ENCODE peak calls at places on chromosomes 1 and 21, in six cellular contexts. I is fibroblast of mammary gland, R is mammary epithelial cell, B is kidney, U is cardiac fibroblast, C is heart left ventricle. G is an unnamed sample.

GRCh38 chr21:35020446-35020845 is 28.7 kb downstream of the RUNX1 start:
- DNase-seq in I (no peak), R (no peak), B (no peak), U (no peak), C (no peak), G (no peak)

GRCh38 chr1:27001570-27002360 is 8.3 kb downstream of the TRNP1 start:
- DNase-seq in I (peak), R (peak), B (no peak), U (peak), C (peak), G (no peak)

GRCh38 chr21:35208810-35209517 is 159.9 kb upstream of the RUNX1 start:
- DNase-seq in I (peak), R (peak), B (no peak), U (peak), C (no peak), G (no peak)

GRCh38 chr1:198291036-198291435 is 134.2 kb downstream of the NEK7 start:
- DNase-seq in I (no peak), R (no peak), B (no peak), U (no peak), C (no peak), G (no peak)

GRCh38 chr1:34378968-34379729 is 202.4 kb downstream of the C1orf94 start:
- DNase-seq in I (peak), R (no peak), B (no peak), U (no peak), C (no peak), G (no peak)

GRCh38 chr1:71083271-71083670 is 2.4 kb upstream of the ZRANB2 start:
- DNase-seq in I (no peak), R (no peak), B (no peak), U (peak), C (no peak), G (no peak)

GRCh38 chr1:229119161-229119560 is 151.8 kb upstream of the RAB4A start:
- DNase-seq in I (no peak), R (peak), B (peak), U (no peak), C (no peak), G (no peak)

GRCh38 chr1:184739070-184739469 is 15.6 kb downstream of the EDEM3 start:
- DNase-seq in I (no peak), R (no peak), B (no peak), U (no peak), C (no peak), G (no peak)

GRCh38 chr1:42732126-42732680 is 7.8 kb downstream of the CLDN19 start:
- DNase-seq in I (peak), R (no peak), B (no peak), U (peak), C (no peak), G (no peak)

GRCh38 chr1:68301538-68301937 is 69.2 kb upstream of the WLS start:
- DNase-seq in I (peak), R (peak), B (no peak), U (peak), C (no peak), G (peak)

GRCh38 chr1:207084241-207084640 is 4.4 kb upstream of the C4BPB start:
- DNase-seq in I (no peak), R (no peak), B (no peak), U (no peak), C (no peak), G (no peak)

GRCh38 chr1:224132901-224133300 is 19.0 kb downstream of the FBXO28 start:
- DNase-seq in I (peak), R (peak), B (no peak), U (no peak), C (no peak), G (no peak)

GRCh38 chr1:182588460-182589396 is at the start of gene RNASEL:
- DNase-seq in I (peak), R (peak), B (peak), U (peak), C (peak), G (no peak)

GRCh38 chr1:228943436-228943835 is 208.2 kb downstream of the RHOU start:
- DNase-seq in I (no peak), R (no peak), B (no peak), U (no peak), C (no peak), G (no peak)

GRCh38 chr1:13662498-13662897 is 37.5 kb upstream of the PRDM2 start:
- DNase-seq in I (peak), R (no peak), B (no peak), U (peak), C (no peak), G (no peak)

GRCh38 chr1:844472-845026 is 79.2 kb upstream of the SAMD11 start:
- DNase-seq in I (no peak), R (no peak), B (no peak), U (no peak), C (no peak), G (no peak)

GRCh38 chr1:47643506-47644215 is 205.8 kb downstream of the FOXD2 start:
- DNase-seq in I (no peak), R (no peak), B (no peak), U (no peak), C (no peak), G (no peak)

GRCh38 chr1:3679799-3680453 is 27.6 kb downstream of the TP73 start:
- DNase-seq in I (no peak), R (no peak), B (peak), U (no peak), C (peak), G (no peak)

GRCh38 chr1:11925938-11926292 is 312 bp downstream of the KIAA2013 start:
- DNase-seq in I (no peak), R (no peak), B (peak), U (no peak), C (peak), G (no peak)

GRCh38 chr1:236063919-236064673 is 794 bp downstream of the NID1 start:
- DNase-seq in I (peak), R (peak), B (peak), U (peak), C (peak), G (peak)

GRCh38 chr1:178653091-178653490 is 72.0 kb upstream of the RALGPS2 start:
- DNase-seq in I (peak), R (peak), B (no peak), U (no peak), C (no peak), G (no peak)

GRCh38 chr1:241817956-241818612 is 29.9 kb upstream of the EXO1 start:
- DNase-seq in I (no peak), R (no peak), B (no peak), U (no peak), C (no peak), G (no peak)

GRCh38 chr21:16241500-16241963 is 511.8 kb downstream of the USP25 start:
- DNase-seq in I (peak), R (no peak), B (no peak), U (peak), C (no peak), G (no peak)

GRCh38 chr1:33822396-33822795 is 41.5 kb upstream of the HMGB4 start:
- DNase-seq in I (no peak), R (no peak), B (no peak), U (no peak), C (no peak), G (no peak)

GRCh38 chr1:85228952-85229351 is 28.1 kb upstream of the SYDE2 start:
- DNase-seq in I (no peak), R (no peak), B (no peak), U (no peak), C (no peak), G (no peak)

GRCh38 chr1:202624781-202625108 is 85.5 kb downstream of the SYT2 start:
- DNase-seq in I (peak), R (no peak), B (no peak), U (no peak), C (no peak), G (no peak)

GRCh38 chr21:39388038-39388810 is 39.3 kb upstream of the HMGN1 start:
- DNase-seq in I (peak), R (peak), B (peak), U (peak), C (peak), G (peak)

GRCh38 chr21:39387461-39388037 is 38.7 kb upstream of the HMGN1 start:
- DNase-seq in I (peak), R (peak), B (peak), U (peak), C (peak), G (peak)

GRCh38 chr21:39386899-39387298 is 38.0 kb upstream of the HMGN1 start:
- DNase-seq in I (no peak), R (no peak), B (no peak), U (no peak), C (no peak), G (no peak)

GRCh38 chr21:39390212-39390765 is 41.4 kb upstream of the HMGN1 start:
- DNase-seq in I (no peak), R (no peak), B (no peak), U (no peak), C (no peak), G (no peak)

DNA sequence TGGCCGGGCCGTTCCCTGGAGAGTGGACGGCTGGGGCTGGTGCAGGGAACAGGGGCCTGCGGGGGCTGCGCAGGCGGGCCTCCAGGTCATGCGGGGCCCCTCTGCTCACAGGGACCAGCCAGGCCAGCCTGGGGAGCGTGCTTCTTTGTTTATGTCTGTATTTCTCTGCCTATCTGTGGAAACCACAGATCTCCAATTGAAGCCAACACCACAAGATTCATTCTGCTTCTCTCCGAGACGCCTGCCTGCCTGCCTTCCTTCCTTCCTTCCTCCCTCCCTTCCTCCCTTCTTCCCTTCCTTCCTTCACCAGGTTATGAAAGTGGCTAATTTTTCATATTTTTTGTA is 39.9 kb upstream of the HMGN1 start:
- DNase-seq in I (no peak), R (no peak), B (no peak), U (no peak), C (no peak), G (no peak)
- TF ChIP-seq CTCF in I (no peak), R (no peak), B (no peak), U (no peak), C (no peak), G (no peak)

GRCh38 chr1:155077758-155078495 is 710 bp upstream of the EFNA3 start:
- DNase-seq in I (peak), R (peak), B (peak), U (no peak), C (no peak), G (no peak)
- H3K4me3 ChIP-seq in I (no peak), R (no peak), B (no peak), U (no peak), C (no peak), G (no peak)

DNA sequence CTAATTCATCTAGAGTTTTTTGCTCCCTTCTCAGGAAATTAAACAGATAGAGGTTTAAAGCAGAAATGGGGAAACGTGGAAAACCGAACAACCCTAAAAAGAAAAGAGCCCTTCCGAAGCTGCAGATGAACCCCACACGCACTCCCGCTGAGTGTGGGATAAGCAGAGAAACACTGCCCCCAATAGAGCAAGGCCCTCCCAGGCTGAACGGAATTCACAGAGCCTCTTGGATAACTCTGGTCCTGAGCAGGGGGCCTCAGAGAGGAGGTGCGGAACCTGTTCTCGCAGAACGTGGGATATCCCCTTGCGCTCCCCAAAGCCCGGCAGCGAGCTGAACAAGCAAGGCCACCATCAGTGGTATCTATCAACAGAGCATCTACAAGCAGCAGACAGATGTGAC is 44.9 kb downstream of the SSBP3 start:
- DNase-seq in I (no peak), R (no peak), B (no peak), U (no peak), C (no peak), G (no peak)
- TF ChIP-seq CTCF in I (peak), R (no peak), B (peak), U (peak), C (no peak), G (no peak)

GRCh38 chr21:42684109-42684916 is 30.9 kb downstream of the PDE9A start:
- DNase-seq in I (peak), R (no peak), B (no peak), U (peak), C (peak), G (no peak)
- H3K4me3 ChIP-seq in I (peak), R (no peak), B (no peak), U (no peak), C (no peak), G (no peak)

GRCh38 chr1:208654241-208654640 is 410.1 kb upstream of the PLXNA2 start:
- DNase-seq in I (peak), R (peak), B (no peak), U (peak), C (no peak), G (peak)
- TF ChIP-seq CTCF in I (peak), R (peak), B (no peak), U (peak), C (no peak), G (peak)

GRCh38 chr1:156434976-156435550 is 65.5 kb downstream of the MEF2D start:
- DNase-seq in I (no peak), R (no peak), B (no peak), U (no peak), C (no peak), G (no peak)

GRCh38 chr1:156437054-156437453 is 63.5 kb downstream of the MEF2D start:
- DNase-seq in I (no peak), R (no peak), B (no peak), U (no peak), C (no peak), G (no peak)

GRCh38 chr1:156437465-156437864 is 63.1 kb downstream of the MEF2D start:
- DNase-seq in I (no peak), R (no peak), B (no peak), U (no peak), C (no peak), G (no peak)

GRCh38 chr1:156436319-156437043 is 64.1 kb downstream of the MEF2D start:
- DNase-seq in I (no peak), R (no peak), B (no peak), U (no peak), C (no peak), G (no peak)

DNA sequence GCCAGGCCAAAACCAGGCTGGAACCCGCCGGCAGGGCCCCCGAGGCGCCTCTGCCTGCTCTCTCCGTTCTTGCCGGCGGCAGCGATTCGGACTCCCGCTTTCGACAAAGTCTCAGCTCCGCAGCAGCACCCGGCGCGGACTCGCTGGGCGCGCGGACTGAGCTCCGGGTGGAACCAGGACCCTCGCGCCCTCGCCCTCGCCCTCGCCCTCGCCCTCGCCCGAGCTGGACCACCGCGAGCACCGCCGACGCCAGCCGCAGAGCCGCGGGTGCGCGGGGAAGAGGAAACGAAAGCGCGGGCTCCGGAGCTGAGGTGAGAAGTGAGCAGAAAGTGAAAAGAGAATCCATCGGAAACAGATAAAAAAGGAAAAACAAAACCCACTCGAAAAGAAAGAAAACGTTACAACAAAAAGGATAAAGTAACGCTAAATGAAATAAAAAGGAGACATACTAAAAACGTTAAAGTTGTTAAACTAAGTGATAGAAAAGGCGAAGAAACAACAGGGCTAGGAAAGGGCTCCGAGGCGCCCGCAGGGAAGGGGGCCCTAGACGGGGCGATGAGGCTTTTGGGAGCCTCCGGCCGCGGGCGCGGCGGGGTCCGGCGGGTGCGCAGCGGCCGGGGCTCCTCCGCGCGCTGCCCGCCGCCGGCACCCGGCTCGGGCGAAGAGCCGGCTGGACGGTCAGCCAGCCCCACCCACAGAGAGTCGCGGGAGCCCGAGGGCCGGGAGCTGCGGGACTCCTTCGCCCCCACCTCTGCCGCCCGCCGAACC is 64.8 kb downstream of the MEF2D start:
- DNase-seq in I (no peak), R (no peak), B (no peak), U (peak), C (no peak), G (no peak)
- H3K4me3 ChIP-seq in I (no peak), R (no peak), B (no peak), U (no peak), C (peak), G (peak)

GRCh38 chr1:119471566-119471965 is 35.4 kb upstream of the HSD3B1 start:
- DNase-seq in I (no peak), R (no peak), B (no peak), U (no peak), C (no peak), G (no peak)

GRCh38 chr1:119472463-119473175 is 34.4 kb upstream of the HSD3B1 start:
- DNase-seq in I (no peak), R (no peak), B (no peak), U (no peak), C (no peak), G (no peak)

GRCh38 chr1:119477710-119478109 is 29.3 kb upstream of the HSD3B1 start:
- DNase-seq in I (no peak), R (no peak), B (no peak), U (no peak), C (no peak), G (no peak)

GRCh38 chr1:119480175-119480574 is 26.8 kb upstream of the HSD3B1 start:
- DNase-seq in I (no peak), R (no peak), B (no peak), U (no peak), C (no peak), G (no peak)

GRCh38 chr1:119475866-119476439 is 31.1 kb upstream of the HSD3B1 start:
- DNase-seq in I (peak), R (peak), B (no peak), U (peak), C (no peak), G (no peak)
- TF ChIP-seq CTCF in I (peak), R (peak), B (peak), U (peak), C (peak), G (peak)

GRCh38 chr1:19449454-19450228 is 35.7 kb downstream of the CAPZB start:
- DNase-seq in I (no peak), R (no peak), B (no peak), U (no peak), C (no peak), G (no peak)

GRCh38 chr1:19450811-19451564 is 34.4 kb downstream of the CAPZB start:
- DNase-seq in I (peak), R (peak), B (no peak), U (peak), C (no peak), G (peak)

GRCh38 chr1:19447550-19447949 is 37.8 kb downstream of the CAPZB start:
- DNase-seq in I (no peak), R (no peak), B (no peak), U (no peak), C (no peak), G (no peak)

GRCh38 chr1:19445417-19446342 is 39.7 kb downstream of the CAPZB start:
- DNase-seq in I (no peak), R (no peak), B (no peak), U (no peak), C (no peak), G (no peak)

GRCh38 chr1:19448491-19449439 is 36.6 kb downstream of the CAPZB start:
- DNase-seq in I (peak), R (peak), B (peak), U (peak), C (peak), G (peak)
- H3K4me3 ChIP-seq in I (peak), R (no peak), B (no peak), U (no peak), C (no peak), G (no peak)

DNA sequence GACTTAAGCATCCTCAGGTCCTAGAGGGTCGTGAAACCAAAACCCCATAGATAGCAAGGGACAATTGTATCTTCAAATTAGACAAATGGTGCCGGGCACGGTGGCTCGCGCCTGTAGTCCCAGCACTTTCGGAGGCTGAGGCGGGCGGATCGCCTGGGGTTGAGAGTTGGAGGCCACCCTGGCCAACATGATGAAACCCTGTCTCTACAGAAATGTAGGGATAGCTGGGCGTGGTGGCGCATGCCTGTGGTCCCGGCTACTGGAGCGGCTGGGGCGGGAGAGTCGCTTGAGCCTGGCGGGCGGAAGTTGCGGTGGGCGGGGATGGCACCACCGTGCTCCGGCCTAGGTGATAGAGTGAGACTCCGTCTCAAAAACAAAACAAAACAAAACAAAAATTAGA is 780.6 kb downstream of the BRINP3 start:
- DNase-seq in I (no peak), R (no peak), B (no peak), U (no peak), C (no peak), G (no peak)
- TF ChIP-seq CTCF in I (no peak), R (no peak), B (no peak), U (no peak), C (no peak), G (no peak)

G was measured in astrocyte of the cerebellum.